ENCODE peak calls at places on chromosomes 7 and 10, in four cellular contexts. R is cortex of kidney, K is IMR-90, Q is amygdala. W is an unnamed sample.
A peak's percentile ranks its signal among the peaks of the same experiment; 100 is the strongest.

GRCh38 chr10:6177880-6178281 is 24.9 kb upstream of the PFKFB3 start:
- DNase-seq in K (no peak), R (no peak), Q (no peak), W (no peak)

GRCh38 chr7:130758429-130759056 is 24.5 kb upstream of the KLF14 start:
- DNase-seq in Q (no peak), R (no peak), K (peak; percentile 69), W (no peak)

GRCh38 chr10:112394475-112394875 is 20.6 kb downstream of the ACSL5 start:
- DNase-seq in Q (no peak), K (no peak), R (no peak), W (no peak)

GRCh38 chr10:34766811-34767516 is 48.1 kb downstream of the PARD3 start:
- DNase-seq in R (no peak), Q (no peak), K (no peak), W (peak; percentile 56)

GRCh38 chr7:44196450-44196872 is 4.3 kb upstream of the YKT6 start:
- DNase-seq in R (no peak), Q (no peak), K (peak; percentile 54), W (peak; percentile 80)

GRCh38 chr7:45407730-45408406 is 166.3 kb upstream of the ADCY1 start:
- DNase-seq in Q (peak; percentile 52), K (no peak), R (no peak), W (no peak)

GRCh38 chr7:109062798-109063197 is 493.1 kb downstream of the DNAJB9 start:
- DNase-seq in Q (no peak), R (no peak), K (no peak), W (no peak)

GRCh38 chr7:63899691-63900393 is 98.8 kb upstream of the ZNF722 start:
- DNase-seq in K (no peak), Q (peak; percentile 80), R (no peak), W (no peak)

GRCh38 chr7:69790915-69791473 is 192.7 kb downstream of the AUTS2 start:
- DNase-seq in Q (no peak), K (no peak), R (no peak), W (no peak)

GRCh38 chr7:148527717-148528168 is 62.8 kb upstream of the C7orf33 start:
- DNase-seq in K (peak; percentile 71), R (no peak), Q (peak; percentile 18), W (peak; percentile 87)

GRCh38 chr7:102991077-102991539 is 78.3 kb downstream of the LRRC17 start:
- DNase-seq in K (no peak), R (no peak), Q (no peak), W (no peak)

GRCh38 chr7:31327071-31327470 is 13.5 kb downstream of the NEUROD6 start:
- DNase-seq in R (no peak), Q (no peak), K (peak; percentile 10), W (peak; percentile 96)

GRCh38 chr7:33111614-33112013 is 2.4 kb upstream of the RP9 start:
- DNase-seq in Q (no peak), K (no peak), R (no peak), W (no peak)

GRCh38 chr7:143924851-143925250 is 10.2 kb upstream of the OR2F2 start:
- DNase-seq in R (no peak), Q (no peak), K (no peak), W (no peak)

GRCh38 chr7:47510192-47510591 is 71.7 kb downstream of the TNS3 start:
- DNase-seq in Q (no peak), K (no peak), R (no peak), W (peak; percentile 50)

GRCh38 chr7:120055300-120055699 is 217.7 kb upstream of the KCND2 start:
- DNase-seq in K (peak; percentile 78), Q (no peak), R (no peak), W (peak; percentile 65)

GRCh38 chr10:102660891-102661613 is 16.8 kb downstream of the TRIM8 start:
- DNase-seq in Q (peak; percentile 67), K (peak; percentile 73), R (no peak), W (peak; percentile 63)

GRCh38 chr7:4744391-4745264 is 30.8 kb upstream of the AP5Z1 start:
- DNase-seq in K (peak; percentile 99), R (no peak), Q (peak; percentile 97), W (peak; percentile 100)

GRCh38 chr10:112525215-112525614 is 78.2 kb downstream of the VTI1A start:
- DNase-seq in Q (no peak), R (no peak), K (no peak), W (no peak)

W was measured in islet precursor cell.